ENCODE peak calls at places on chromosomes 5 and 9, in seven cellular contexts. One of them, this sample, is unnamed.

GRCh38 chr9:109767404-109767803 is 12.6 kb upstream of the PALM2AKAP2 start:
- DNase-seq in Daoy: no peak
- DNase-seq in IMR-90: no peak
- DNase-seq in T-cell: no peak
- DNase-seq in Kasumi-1: no peak
- DNase-seq in stimulated activated CD8-positive, alpha-beta memory T cell treated with anti-CD3 and anti-CD28 coated beads, Interleukin-4, amount 100 ng/mL, for 24 hours: no peak
- DNase-seq in stimulated activated CD4-positive, alpha-beta T cell treated with anti-CD3 and anti-CD28 coated beads, Interleukin-1b, Interleukin-23, amount 100 ng/mL, for 48 hours: no peak
- DNase-seq in this sample: no peak

GRCh38 chr9:16864741-16865434 is 5.6 kb downstream of the BNC2 start:
- DNase-seq in stimulated activated CD4-positive, alpha-beta T cell treated with anti-CD3 and anti-CD28 coated beads, Interleukin-1b, Interleukin-23, amount 100 ng/mL, for 48 hours: no peak
- DNase-seq in IMR-90: peak
- DNase-seq in stimulated activated CD8-positive, alpha-beta memory T cell treated with anti-CD3 and anti-CD28 coated beads, Interleukin-4, amount 100 ng/mL, for 24 hours: no peak
- DNase-seq in Kasumi-1: no peak
- DNase-seq in Daoy: no peak
- DNase-seq in T-cell: no peak
- DNase-seq in this sample: no peak

GRCh38 chr9:74006935-74007334 is 490.2 kb upstream of the RORB start:
- DNase-seq in IMR-90: no peak
- DNase-seq in stimulated activated CD4-positive, alpha-beta T cell treated with anti-CD3 and anti-CD28 coated beads, Interleukin-1b, Interleukin-23, amount 100 ng/mL, for 48 hours: no peak
- DNase-seq in stimulated activated CD8-positive, alpha-beta memory T cell treated with anti-CD3 and anti-CD28 coated beads, Interleukin-4, amount 100 ng/mL, for 24 hours: no peak
- DNase-seq in Kasumi-1: no peak
- DNase-seq in Daoy: no peak
- DNase-seq in T-cell: no peak
- DNase-seq in this sample: no peak

GRCh38 chr9:109098221-109098959 is 21.4 kb downstream of the TMEM245 start:
- DNase-seq in stimulated activated CD4-positive, alpha-beta T cell treated with anti-CD3 and anti-CD28 coated beads, Interleukin-1b, Interleukin-23, amount 100 ng/mL, for 48 hours: no peak
- DNase-seq in Kasumi-1: no peak
- DNase-seq in Daoy: peak
- DNase-seq in IMR-90: peak
- DNase-seq in stimulated activated CD8-positive, alpha-beta memory T cell treated with anti-CD3 and anti-CD28 coated beads, Interleukin-4, amount 100 ng/mL, for 24 hours: no peak
- DNase-seq in T-cell: no peak
- DNase-seq in this sample: no peak

GRCh38 chr5:73591698-73592501 is 26.4 kb downstream of the UTP15 start:
- DNase-seq in IMR-90: peak
- DNase-seq in Kasumi-1: no peak
- DNase-seq in Daoy: peak
- DNase-seq in stimulated activated CD8-positive, alpha-beta memory T cell treated with anti-CD3 and anti-CD28 coated beads, Interleukin-4, amount 100 ng/mL, for 24 hours: no peak
- DNase-seq in T-cell: no peak
- DNase-seq in stimulated activated CD4-positive, alpha-beta T cell treated with anti-CD3 and anti-CD28 coated beads, Interleukin-1b, Interleukin-23, amount 100 ng/mL, for 48 hours: no peak
- DNase-seq in this sample: no peak

GRCh38 chr9:112125961-112126388 is 49.1 kb downstream of the SUSD1 start:
- DNase-seq in T-cell: no peak
- DNase-seq in stimulated activated CD4-positive, alpha-beta T cell treated with anti-CD3 and anti-CD28 coated beads, Interleukin-1b, Interleukin-23, amount 100 ng/mL, for 48 hours: no peak
- DNase-seq in IMR-90: peak
- DNase-seq in Daoy: no peak
- DNase-seq in stimulated activated CD8-positive, alpha-beta memory T cell treated with anti-CD3 and anti-CD28 coated beads, Interleukin-4, amount 100 ng/mL, for 24 hours: no peak
- DNase-seq in Kasumi-1: no peak
- DNase-seq in this sample: no peak

GRCh38 chr5:134769206-134769605 is 10.6 kb downstream of the DDX46 start:
- DNase-seq in stimulated activated CD4-positive, alpha-beta T cell treated with anti-CD3 and anti-CD28 coated beads, Interleukin-1b, Interleukin-23, amount 100 ng/mL, for 48 hours: no peak
- DNase-seq in IMR-90: peak
- DNase-seq in stimulated activated CD8-positive, alpha-beta memory T cell treated with anti-CD3 and anti-CD28 coated beads, Interleukin-4, amount 100 ng/mL, for 24 hours: no peak
- DNase-seq in T-cell: no peak
- DNase-seq in Kasumi-1: no peak
- DNase-seq in Daoy: no peak
- DNase-seq in this sample: no peak

GRCh38 chr5:32780508-32780919 is 69.4 kb downstream of the NPR3 start:
- DNase-seq in stimulated activated CD4-positive, alpha-beta T cell treated with anti-CD3 and anti-CD28 coated beads, Interleukin-1b, Interleukin-23, amount 100 ng/mL, for 48 hours: no peak
- DNase-seq in IMR-90: peak
- DNase-seq in Daoy: no peak
- DNase-seq in Kasumi-1: no peak
- DNase-seq in stimulated activated CD8-positive, alpha-beta memory T cell treated with anti-CD3 and anti-CD28 coated beads, Interleukin-4, amount 100 ng/mL, for 24 hours: no peak
- DNase-seq in T-cell: no peak
- DNase-seq in this sample: no peak

GRCh38 chr9:87606921-87607521 is 109.4 kb downstream of the DAPK1 start:
- DNase-seq in stimulated activated CD4-positive, alpha-beta T cell treated with anti-CD3 and anti-CD28 coated beads, Interleukin-1b, Interleukin-23, amount 100 ng/mL, for 48 hours: no peak
- DNase-seq in T-cell: no peak
- DNase-seq in Kasumi-1: no peak
- DNase-seq in stimulated activated CD8-positive, alpha-beta memory T cell treated with anti-CD3 and anti-CD28 coated beads, Interleukin-4, amount 100 ng/mL, for 24 hours: no peak
- DNase-seq in Daoy: peak
- DNase-seq in IMR-90: peak
- DNase-seq in this sample: no peak

GRCh38 chr9:92359380-92360007 is 33.7 kb downstream of the CENPP start:
- DNase-seq in T-cell: no peak
- DNase-seq in Daoy: no peak
- DNase-seq in stimulated activated CD4-positive, alpha-beta T cell treated with anti-CD3 and anti-CD28 coated beads, Interleukin-1b, Interleukin-23, amount 100 ng/mL, for 48 hours: no peak
- DNase-seq in IMR-90: no peak
- DNase-seq in Kasumi-1: no peak
- DNase-seq in stimulated activated CD8-positive, alpha-beta memory T cell treated with anti-CD3 and anti-CD28 coated beads, Interleukin-4, amount 100 ng/mL, for 24 hours: no peak
- DNase-seq in this sample: no peak

GRCh38 chr9:76904661-76905457 is 1.1 kb downstream of the PRUNE2 start:
- DNase-seq in IMR-90: no peak
- DNase-seq in Daoy: no peak
- DNase-seq in T-cell: no peak
- DNase-seq in Kasumi-1: no peak
- DNase-seq in stimulated activated CD8-positive, alpha-beta memory T cell treated with anti-CD3 and anti-CD28 coated beads, Interleukin-4, amount 100 ng/mL, for 24 hours: no peak
- DNase-seq in stimulated activated CD4-positive, alpha-beta T cell treated with anti-CD3 and anti-CD28 coated beads, Interleukin-1b, Interleukin-23, amount 100 ng/mL, for 48 hours: no peak
- DNase-seq in this sample: no peak

GRCh38 chr9:16245756-16246440 is 624.6 kb downstream of the BNC2 start:
- DNase-seq in Kasumi-1: no peak
- DNase-seq in stimulated activated CD8-positive, alpha-beta memory T cell treated with anti-CD3 and anti-CD28 coated beads, Interleukin-4, amount 100 ng/mL, for 24 hours: no peak
- DNase-seq in Daoy: no peak
- DNase-seq in T-cell: no peak
- DNase-seq in IMR-90: peak
- DNase-seq in stimulated activated CD4-positive, alpha-beta T cell treated with anti-CD3 and anti-CD28 coated beads, Interleukin-1b, Interleukin-23, amount 100 ng/mL, for 48 hours: no peak
- DNase-seq in this sample: no peak

GRCh38 chr5:36935805-36936204 is 59.2 kb downstream of the NIPBL start:
- DNase-seq in Kasumi-1: no peak
- DNase-seq in Daoy: no peak
- DNase-seq in T-cell: no peak
- DNase-seq in stimulated activated CD4-positive, alpha-beta T cell treated with anti-CD3 and anti-CD28 coated beads, Interleukin-1b, Interleukin-23, amount 100 ng/mL, for 48 hours: no peak
- DNase-seq in IMR-90: no peak
- DNase-seq in stimulated activated CD8-positive, alpha-beta memory T cell treated with anti-CD3 and anti-CD28 coated beads, Interleukin-4, amount 100 ng/mL, for 24 hours: no peak
- DNase-seq in this sample: no peak

GRCh38 chr9:117917873-117918272 is 213.7 kb downstream of the TLR4 start:
- DNase-seq in stimulated activated CD8-positive, alpha-beta memory T cell treated with anti-CD3 and anti-CD28 coated beads, Interleukin-4, amount 100 ng/mL, for 24 hours: no peak
- DNase-seq in T-cell: no peak
- DNase-seq in Kasumi-1: no peak
- DNase-seq in stimulated activated CD4-positive, alpha-beta T cell treated with anti-CD3 and anti-CD28 coated beads, Interleukin-1b, Interleukin-23, amount 100 ng/mL, for 48 hours: no peak
- DNase-seq in IMR-90: no peak
- DNase-seq in Daoy: no peak
- DNase-seq in this sample: no peak

GRCh38 chr5:127934791-127935256 is 148.7 kb upstream of the SLC12A2 start:
- DNase-seq in Daoy: peak
- DNase-seq in Kasumi-1: no peak
- DNase-seq in stimulated activated CD4-positive, alpha-beta T cell treated with anti-CD3 and anti-CD28 coated beads, Interleukin-1b, Interleukin-23, amount 100 ng/mL, for 48 hours: no peak
- DNase-seq in stimulated activated CD8-positive, alpha-beta memory T cell treated with anti-CD3 and anti-CD28 coated beads, Interleukin-4, amount 100 ng/mL, for 24 hours: no peak
- DNase-seq in T-cell: no peak
- DNase-seq in IMR-90: peak
- DNase-seq in this sample: no peak

GRCh38 chr9:38082456-38083287 is 13.6 kb upstream of the SHB start:
- DNase-seq in T-cell: no peak
- DNase-seq in IMR-90: no peak
- DNase-seq in Kasumi-1: no peak
- DNase-seq in stimulated activated CD4-positive, alpha-beta T cell treated with anti-CD3 and anti-CD28 coated beads, Interleukin-1b, Interleukin-23, amount 100 ng/mL, for 48 hours: no peak
- DNase-seq in stimulated activated CD8-positive, alpha-beta memory T cell treated with anti-CD3 and anti-CD28 coated beads, Interleukin-4, amount 100 ng/mL, for 24 hours: no peak
- DNase-seq in Daoy: no peak
- DNase-seq in this sample: no peak

GRCh38 chr5:149381261-149381985 is 2.3 kb upstream of the IL17B start:
- DNase-seq in T-cell: no peak
- DNase-seq in IMR-90: no peak
- DNase-seq in Daoy: no peak
- DNase-seq in Kasumi-1: no peak
- DNase-seq in stimulated activated CD8-positive, alpha-beta memory T cell treated with anti-CD3 and anti-CD28 coated beads, Interleukin-4, amount 100 ng/mL, for 24 hours: no peak
- DNase-seq in stimulated activated CD4-positive, alpha-beta T cell treated with anti-CD3 and anti-CD28 coated beads, Interleukin-1b, Interleukin-23, amount 100 ng/mL, for 48 hours: no peak
- DNase-seq in this sample: no peak

GRCh38 chr9:120445974-120446373 is 134.0 kb downstream of the CDK5RAP2 start:
- DNase-seq in IMR-90: no peak
- DNase-seq in stimulated activated CD8-positive, alpha-beta memory T cell treated with anti-CD3 and anti-CD28 coated beads, Interleukin-4, amount 100 ng/mL, for 24 hours: no peak
- DNase-seq in Kasumi-1: peak
- DNase-seq in Daoy: no peak
- DNase-seq in stimulated activated CD4-positive, alpha-beta T cell treated with anti-CD3 and anti-CD28 coated beads, Interleukin-1b, Interleukin-23, amount 100 ng/mL, for 48 hours: no peak
- DNase-seq in T-cell: no peak
- DNase-seq in this sample: no peak

GRCh38 chr5:129631946-129632345 is 115.9 kb upstream of the MINAR2 start:
- DNase-seq in Kasumi-1: no peak
- DNase-seq in stimulated activated CD4-positive, alpha-beta T cell treated with anti-CD3 and anti-CD28 coated beads, Interleukin-1b, Interleukin-23, amount 100 ng/mL, for 48 hours: no peak
- DNase-seq in Daoy: no peak
- DNase-seq in T-cell: no peak
- DNase-seq in IMR-90: no peak
- DNase-seq in stimulated activated CD8-positive, alpha-beta memory T cell treated with anti-CD3 and anti-CD28 coated beads, Interleukin-4, amount 100 ng/mL, for 24 hours: no peak
- DNase-seq in this sample: no peak

GRCh38 chr5:62977641-62978040 is 399.0 kb downstream of the LRRC70 start:
- DNase-seq in stimulated activated CD4-positive, alpha-beta T cell treated with anti-CD3 and anti-CD28 coated beads, Interleukin-1b, Interleukin-23, amount 100 ng/mL, for 48 hours: no peak
- DNase-seq in stimulated activated CD8-positive, alpha-beta memory T cell treated with anti-CD3 and anti-CD28 coated beads, Interleukin-4, amount 100 ng/mL, for 24 hours: no peak
- DNase-seq in Daoy: no peak
- DNase-seq in IMR-90: no peak
- DNase-seq in Kasumi-1: no peak
- DNase-seq in T-cell: no peak
- DNase-seq in this sample: no peak

GRCh38 chr5:73158313-73158712 is 14.7 kb upstream of the TMEM174 start:
- DNase-seq in stimulated activated CD8-positive, alpha-beta memory T cell treated with anti-CD3 and anti-CD28 coated beads, Interleukin-4, amount 100 ng/mL, for 24 hours: no peak
- DNase-seq in IMR-90: no peak
- DNase-seq in Kasumi-1: no peak
- DNase-seq in Daoy: no peak
- DNase-seq in T-cell: no peak
- DNase-seq in stimulated activated CD4-positive, alpha-beta T cell treated with anti-CD3 and anti-CD28 coated beads, Interleukin-1b, Interleukin-23, amount 100 ng/mL, for 48 hours: no peak
- DNase-seq in this sample: no peak